ENCODE peak calls at places on chromosomes 16 and 17, in seven cellular contexts. U is K562; N is Kasumi-1; O is activated T-helper 1 cell treated with anti-CD3 and anti-CD28 coated beads, Interleukin-2, amount 50 U/mL, for 16 hours; Y is Daoy; L is left ventricle myocardium superior; K is CD4-positive, alpha-beta memory T cell. Q is an unnamed sample.

GRCh38 chr17:77899494-77899893 is 59.0 kb upstream of the TNRC6C start:
- DNase-seq in U (no peak), N (no peak), O (no peak), Y (no peak), L (no peak), K (no peak), Q (no peak)

GRCh38 chr16:59905628-59906027 is 1171.5 kb upstream of the GOT2 start:
- DNase-seq in U (no peak), N (no peak), O (no peak), Y (no peak), L (no peak), K (no peak), Q (no peak)

GRCh38 chr16:4382795-4383357 is 11.2 kb downstream of the VASN start:
- DNase-seq in U (no peak), N (no peak), O (no peak), Y (no peak), L (peak; percentile 33), K (no peak), Q (no peak)

GRCh38 chr17:42541041-42541833 is 5.2 kb downstream of the NAGLU start:
- DNase-seq in U (no peak), N (no peak), O (no peak), Y (no peak), L (no peak), K (no peak), Q (no peak)

GRCh38 chr17:73989671-73990070 is 213.8 kb upstream of the RPL38 start:
- DNase-seq in U (no peak), N (no peak), O (no peak), Y (no peak), L (no peak), K (no peak), Q (no peak)

GRCh38 chr16:31333686-31334649 is 21.0 kb upstream of the ITGAX start:
- DNase-seq in U (peak; percentile 61), N (peak; percentile 45), O (no peak), Y (peak; percentile 35), L (no peak), K (peak; percentile 22), Q (no peak)

GRCh38 chr16:75584108-75584507 is 17.9 kb downstream of the GABARAPL2 start:
- DNase-seq in U (no peak), N (no peak), O (no peak), Y (no peak), L (no peak), K (no peak), Q (no peak)

GRCh38 chr17:17426184-17426583 is 50.6 kb upstream of the MED9 start:
- DNase-seq in U (no peak), N (no peak), O (no peak), Y (no peak), L (no peak), K (no peak), Q (no peak)

GRCh38 chr16:15757630-15758251 is 99.1 kb downstream of the MYH11 start:
- DNase-seq in U (peak; percentile 20), N (no peak), O (no peak), Y (no peak), L (no peak), K (no peak), Q (no peak)

GRCh38 chr17:19410875-19411291 is at the start of gene RNF112:
- DNase-seq in U (no peak), N (no peak), O (no peak), Y (no peak), L (peak; percentile 60), K (no peak), Q (no peak)

GRCh38 chr17:69417545-69418483 is 3.3 kb downstream of the MAP2K6 start:
- DNase-seq in U (no peak), N (no peak), O (no peak), Y (no peak), L (no peak), K (no peak), Q (no peak)

Q was measured in neural crest cell.